ENCODE peak calls at places on chromosomes 12 and 14, in six cellular contexts. J, X, H, C, W and I are unnamed samples.
A peak's percentile ranks its signal among the peaks of the same experiment; 100 is the strongest.

GRCh38 chr12:130478786-130479185 is 141.1 kb downstream of the PIWIL1 start:
- DNase-seq in W (no peak), H (no peak), C (no peak), J (no peak), X (no peak), I (no peak)

GRCh38 chr14:63276492-63277342 is 42.0 kb downstream of the GPHB5 start:
- DNase-seq in J (no peak), W (no peak), C (peak; percentile 64), H (peak; percentile 25), X (peak; percentile 17), I (no peak)

GRCh38 chr12:90460681-90461080 is 494.3 kb downstream of the CCER1 start:
- DNase-seq in W (no peak), X (no peak), H (no peak), J (no peak), C (no peak), I (no peak)

GRCh38 chr12:47751561-47751960 is 7.1 kb downstream of the RAPGEF3 start:
- DNase-seq in H (no peak), C (no peak), J (no peak), W (no peak), X (no peak), I (no peak)

GRCh38 chr12:88035907-88036289 is 6.7 kb upstream of the C12orf50 start:
- DNase-seq in C (no peak), J (no peak), H (no peak), X (no peak), W (no peak), I (peak; percentile 9)

GRCh38 chr14:68598621-68599447 is 194.0 kb downstream of the ZFP36L1 start:
- DNase-seq in H (peak; percentile 52), X (peak; percentile 94), W (no peak), J (peak; percentile 80), C (peak; percentile 97), I (peak; percentile 66)

GRCh38 chr14:68440776-68441175 is 352.1 kb downstream of the ZFP36L1 start:
- DNase-seq in H (no peak), X (no peak), W (no peak), J (no peak), C (peak; percentile 18), I (no peak)

GRCh38 chr14:94697773-94698556 is 71.9 kb downstream of the GSC start:
- DNase-seq in C (no peak), H (no peak), W (no peak), J (no peak), X (no peak), I (no peak)

GRCh38 chr12:89225401-89225800 is 126.9 kb downstream of the DUSP6 start:
- DNase-seq in J (no peak), X (no peak), H (no peak), W (no peak), C (peak; percentile 50), I (peak; percentile 23)

GRCh38 chr14:21070610-21071224 is 613 bp downstream of the ARHGEF40 start:
- DNase-seq in H (no peak), J (no peak), C (peak; percentile 7), X (peak; percentile 69), W (no peak), I (peak; percentile 74)

GRCh38 chr14:21072781-21073339 is 2.8 kb downstream of the ARHGEF40 start:
- DNase-seq in W (no peak), J (peak; percentile 84), H (no peak), C (no peak), X (no peak), I (peak; percentile 68)

GRCh38 chr14:21070083-21070609 is at the start of gene ARHGEF40:
- DNase-seq in J (peak; percentile 74), C (peak; percentile 8), X (no peak), H (no peak), W (no peak), I (peak; percentile 69)

GRCh38 chr14:21072102-21072501 is 2.0 kb downstream of the ARHGEF40 start:
- DNase-seq in H (no peak), J (no peak), C (no peak), W (no peak), X (no peak), I (no peak)

DNA sequence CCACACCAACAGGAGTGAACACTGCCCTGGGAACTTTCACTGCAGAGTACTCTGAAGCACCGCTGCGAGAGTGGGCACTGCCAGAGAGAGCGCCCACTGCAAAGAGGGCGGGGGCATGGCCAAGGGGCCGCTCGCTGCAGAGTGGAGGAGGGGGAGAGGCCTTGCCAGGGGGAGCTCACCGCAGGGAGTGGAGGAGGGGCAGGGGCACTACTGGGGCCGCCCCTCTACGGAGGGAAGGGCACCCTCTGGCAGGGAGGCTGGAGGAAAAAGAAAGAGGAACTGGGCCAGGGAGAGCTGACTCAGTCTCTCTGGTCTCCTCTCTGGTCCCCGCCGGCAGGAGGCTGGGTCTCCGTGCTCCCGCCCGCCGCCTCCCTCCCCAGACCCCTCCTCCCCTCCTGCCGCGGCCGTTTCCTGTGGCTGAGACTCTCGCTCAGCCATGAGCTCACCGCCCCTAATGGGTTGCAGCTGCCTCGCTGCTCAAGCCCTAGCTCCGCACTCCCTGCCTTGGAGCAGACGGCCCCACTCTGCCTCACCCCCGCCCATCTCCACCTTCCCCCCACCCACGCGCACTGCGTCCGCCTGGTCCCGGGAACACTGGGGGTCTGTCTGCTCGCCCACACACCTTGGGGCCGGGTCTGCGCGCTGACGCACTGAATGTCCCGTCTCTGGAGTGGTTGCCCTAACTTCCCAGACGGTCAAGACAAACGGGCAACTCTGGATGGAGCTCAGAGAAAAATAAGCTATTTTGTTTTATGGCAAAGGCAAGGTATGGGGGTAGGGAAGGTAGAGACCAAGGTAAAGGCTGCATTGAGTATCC is 1.3 kb downstream of the ARHGEF40 start:
- DNase-seq in J (peak; percentile 73), H (no peak), X (peak; percentile 56), W (no peak), C (peak; percentile 84), I (peak; percentile 85)
- TF ChIP-seq POLR2AphosphoS5 in J (peak; percentile 27), H (no peak), X (peak; percentile 48), W (no peak), C (peak; percentile 35), I (peak; percentile 58)

DNA sequence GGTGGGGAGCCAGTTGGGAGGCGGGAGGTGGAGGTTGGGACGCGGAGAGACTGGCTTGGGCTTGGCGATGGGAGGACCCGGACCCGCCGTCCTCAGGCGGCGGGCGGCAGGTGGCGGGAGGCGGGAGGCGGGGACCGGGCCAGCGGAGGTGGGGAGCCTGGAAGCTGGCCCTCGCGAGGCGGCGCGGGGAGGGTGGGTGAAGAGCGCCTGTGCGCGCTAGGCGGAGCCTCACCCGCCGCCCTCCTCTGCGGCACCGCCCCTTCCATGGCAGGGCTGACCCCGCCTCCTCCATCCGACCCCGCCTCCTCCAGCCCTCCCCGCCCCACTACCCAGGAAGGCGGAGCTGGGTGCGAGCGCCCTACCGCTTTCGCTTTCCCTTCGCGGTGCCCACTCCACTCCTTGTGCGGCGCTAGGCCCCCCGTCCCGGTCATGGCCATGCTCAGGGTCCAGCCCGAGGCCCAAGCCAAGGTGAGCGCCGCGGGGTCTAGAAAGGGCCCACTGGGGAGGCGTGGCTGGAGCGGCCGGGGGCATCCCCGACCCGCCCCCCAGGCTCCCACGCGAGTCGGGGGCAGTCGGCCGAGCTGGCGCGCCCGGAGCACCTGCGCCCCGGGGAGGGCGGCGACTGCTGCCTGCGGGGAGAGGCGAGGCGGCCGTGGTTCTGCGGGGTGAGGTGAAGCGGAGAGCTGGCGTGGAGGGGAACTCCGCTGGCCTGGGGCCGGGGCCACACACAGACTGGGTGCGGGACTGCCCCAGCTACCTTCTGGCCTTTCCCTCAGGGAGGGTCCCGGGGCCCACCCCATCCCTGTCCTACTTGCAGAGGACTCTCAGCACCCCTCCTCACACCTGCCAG is at the start of gene PSME1:
- DNase-seq in C (peak; percentile 92), J (peak; percentile 97), X (peak; percentile 93), H (no peak), W (peak; percentile 97), I (peak; percentile 97)
- TF ChIP-seq CTCF in C (no peak), J (no peak), X (peak; percentile 47), H (no peak), W (peak; percentile 2), I (no peak)

GRCh38 chr12:57893460-57894353 is 47.2 kb upstream of the CTDSP2 start:
- DNase-seq in C (peak; percentile 92), J (peak; percentile 89), W (peak; percentile 96), X (peak; percentile 62), H (no peak), I (peak; percentile 90)
- H3K4me3 ChIP-seq in C (no peak overlapping the region), J (peak overlapping the region; percentile 10), W (peak overlapping the region; percentile 11), X (peak overlapping the region; percentile 25), H (peak overlapping the region; percentile 15), I (no peak overlapping the region)

DNA sequence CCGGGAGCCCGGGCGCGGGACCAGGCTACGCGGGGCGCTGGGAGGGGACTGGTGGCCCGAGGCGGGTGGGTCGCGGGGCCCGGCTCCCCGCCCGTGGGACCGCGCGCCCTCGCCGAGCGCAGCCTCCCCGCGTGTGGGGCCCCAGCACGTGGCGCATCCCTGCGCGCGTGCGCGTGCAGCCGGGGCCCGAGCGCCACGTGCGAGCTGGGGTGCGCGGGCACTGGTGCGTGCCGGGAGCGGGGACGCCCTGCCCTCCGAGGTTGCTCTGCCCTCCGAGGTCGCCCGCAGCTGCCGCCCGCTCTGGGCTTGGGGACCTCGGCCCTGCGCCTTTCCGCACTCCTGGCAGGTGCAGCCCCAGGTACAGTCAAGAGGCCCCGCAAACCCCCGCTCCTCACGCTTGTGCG is 365 bp upstream of the CCDC88C start:
- DNase-seq in W (no peak), H (no peak), J (peak; percentile 61), X (peak; percentile 39), C (no peak), I (peak; percentile 58)
- TF ChIP-seq POLR2AphosphoS5 in W (no peak), H (no peak), J (peak; percentile 8), X (no peak), C (peak; percentile 36), I (no peak)

GRCh38 chr14:35532783-35533356 is 1.1 kb upstream of the INSM2 start:
- DNase-seq in W (no peak), J (no peak), X (no peak), C (peak; percentile 32), H (no peak), I (no peak)

GRCh38 chr14:35531960-35532747 is 1.8 kb upstream of the INSM2 start:
- DNase-seq in H (no peak), W (no peak), J (no peak), X (no peak), C (no peak), I (no peak)

GRCh38 chr14:35534884-35535793 is 1.2 kb downstream of the INSM2 start:
- DNase-seq in C (peak; percentile 69), H (no peak), J (peak; percentile 63), X (peak; percentile 61), W (no peak), I (peak; percentile 59)

GRCh38 chr14:35534130-35534883 is at the start of gene INSM2:
- DNase-seq in W (no peak), C (no peak), X (no peak), H (no peak), J (no peak), I (no peak)

GRCh38 chr14:35533357-35534129 is 421 bp upstream of the INSM2 start:
- DNase-seq in J (peak; percentile 65), H (no peak), W (no peak), X (peak; percentile 70), C (peak; percentile 60), I (peak; percentile 67)
- TF ChIP-seq CTCF in J (no peak), H (peak; percentile 7), W (no peak), X (peak; percentile 58), C (no peak), I (no peak)

GRCh38 chr12:54044425-54045093 is 9.1 kb upstream of the HOXC4 start:
- DNase-seq in H (no peak), W (no peak), C (no peak), J (no peak), X (no peak), I (no peak)
- H3K4me3 ChIP-seq in H (no peak overlapping the region), W (no peak overlapping the region), C (no peak overlapping the region), J (no peak overlapping the region), X (no peak overlapping the region), I (no peak overlapping the region)